ENCODE peak calls at places on chromosomes 2 and 18, in seven cellular contexts. One of them, this sample, is unnamed.

GRCh38 chr2:98118161-98118560 is 31.2 kb downstream of the VWA3B start:
- DNase-seq in effector memory CD4-positive, alpha-beta T cell: no peak
- DNase-seq in lower lobe of right lung: no peak
- DNase-seq in keratinocyte: no peak
- DNase-seq in body of pancreas: no peak
- DNase-seq in fibroblast of lung: no peak
- DNase-seq in mammary epithelial cell: peak; percentile 50
- DNase-seq in this sample: no peak

GRCh38 chr18:49050462-49050861 is 99.7 kb upstream of the SMAD7 start:
- DNase-seq in lower lobe of right lung: no peak
- DNase-seq in fibroblast of lung: no peak
- DNase-seq in mammary epithelial cell: no peak
- DNase-seq in keratinocyte: no peak
- DNase-seq in effector memory CD4-positive, alpha-beta T cell: no peak
- DNase-seq in body of pancreas: no peak
- DNase-seq in this sample: no peak

GRCh38 chr2:46849741-46850474 is 65.7 kb downstream of the MCFD2 start:
- DNase-seq in lower lobe of right lung: no peak
- DNase-seq in mammary epithelial cell: no peak
- DNase-seq in effector memory CD4-positive, alpha-beta T cell: no peak
- DNase-seq in fibroblast of lung: peak; percentile 96
- DNase-seq in body of pancreas: no peak
- DNase-seq in keratinocyte: no peak
- DNase-seq in this sample: no peak

GRCh38 chr18:12059334-12060181 is 34.1 kb upstream of the ANKRD62 start:
- DNase-seq in body of pancreas: no peak
- DNase-seq in keratinocyte: no peak
- DNase-seq in effector memory CD4-positive, alpha-beta T cell: no peak
- DNase-seq in fibroblast of lung: no peak
- DNase-seq in lower lobe of right lung: no peak
- DNase-seq in mammary epithelial cell: no peak
- DNase-seq in this sample: no peak

GRCh38 chr2:120669121-120669952 is 66.3 kb upstream of the GLI2 start:
- DNase-seq in effector memory CD4-positive, alpha-beta T cell: no peak
- DNase-seq in mammary epithelial cell: no peak
- DNase-seq in fibroblast of lung: peak; percentile 53
- DNase-seq in body of pancreas: no peak
- DNase-seq in keratinocyte: no peak
- DNase-seq in lower lobe of right lung: peak; percentile 60
- DNase-seq in this sample: no peak

GRCh38 chr2:128500136-128500800 is 181.6 kb upstream of the HS6ST1 start:
- DNase-seq in keratinocyte: no peak
- DNase-seq in effector memory CD4-positive, alpha-beta T cell: no peak
- DNase-seq in body of pancreas: no peak
- DNase-seq in fibroblast of lung: no peak
- DNase-seq in lower lobe of right lung: no peak
- DNase-seq in mammary epithelial cell: no peak
- DNase-seq in this sample: no peak

GRCh38 chr2:162177301-162177700 is 25.3 kb upstream of the GCG start:
- DNase-seq in body of pancreas: no peak
- DNase-seq in lower lobe of right lung: no peak
- DNase-seq in effector memory CD4-positive, alpha-beta T cell: no peak
- DNase-seq in keratinocyte: no peak
- DNase-seq in mammary epithelial cell: no peak
- DNase-seq in fibroblast of lung: no peak
- DNase-seq in this sample: no peak

GRCh38 chr18:50429207-50429948 is 54.5 kb downstream of the SKA1 start:
- DNase-seq in lower lobe of right lung: no peak
- DNase-seq in keratinocyte: no peak
- DNase-seq in body of pancreas: peak; percentile 25
- DNase-seq in effector memory CD4-positive, alpha-beta T cell: no peak
- DNase-seq in mammary epithelial cell: no peak
- DNase-seq in fibroblast of lung: peak; percentile 45
- DNase-seq in this sample: no peak

GRCh38 chr2:216302981-216303676 is 69.2 kb downstream of the MARCHF4 start:
- DNase-seq in mammary epithelial cell: no peak
- DNase-seq in lower lobe of right lung: no peak
- DNase-seq in keratinocyte: no peak
- DNase-seq in fibroblast of lung: no peak
- DNase-seq in effector memory CD4-positive, alpha-beta T cell: no peak
- DNase-seq in body of pancreas: no peak
- DNase-seq in this sample: no peak

GRCh38 chr2:236344446-236344845 is 80.2 kb upstream of the ASB18 start:
- DNase-seq in effector memory CD4-positive, alpha-beta T cell: no peak
- DNase-seq in fibroblast of lung: no peak
- DNase-seq in keratinocyte: no peak
- DNase-seq in lower lobe of right lung: no peak
- DNase-seq in mammary epithelial cell: no peak
- DNase-seq in body of pancreas: no peak
- DNase-seq in this sample: no peak

DNA sequence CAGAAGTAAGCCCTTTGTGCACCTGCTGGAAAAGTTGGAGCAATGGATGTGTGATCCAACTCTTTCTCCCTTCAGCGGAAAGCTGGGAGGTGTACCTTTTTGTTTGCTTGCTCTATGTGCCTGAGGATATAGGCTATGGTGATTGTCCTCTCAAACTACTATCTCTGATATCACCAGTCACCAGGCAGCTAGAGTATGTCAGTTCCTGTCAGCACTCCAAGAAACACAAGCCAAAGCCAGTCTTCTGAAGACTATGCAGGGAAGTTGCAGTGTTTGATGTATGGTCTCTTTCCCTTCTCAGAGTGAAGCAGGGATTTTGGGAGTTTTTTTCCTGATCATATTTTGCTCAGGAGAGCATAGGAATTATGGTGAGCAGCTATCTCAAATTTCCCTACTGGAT is 146.4 kb downstream of the PTH2R start:
- DNase-seq in fibroblast of lung: no peak
- DNase-seq in body of pancreas: no peak
- DNase-seq in lower lobe of right lung: no peak
- DNase-seq in keratinocyte: no peak
- DNase-seq in mammary epithelial cell: no peak
- DNase-seq in effector memory CD4-positive, alpha-beta T cell: no peak
- DNase-seq in this sample: no peak
- H3K9me3 ChIP-seq in fibroblast of lung: no peaks in the 10 kb centered on the region
- H3K9me3 ChIP-seq in body of pancreas: no peaks in the 10 kb centered on the region
- H3K9me3 ChIP-seq in lower lobe of right lung: no peaks in the 10 kb centered on the region
- H3K9me3 ChIP-seq in keratinocyte: no peaks in the 10 kb centered on the region
- H3K9me3 ChIP-seq in mammary epithelial cell: no peaks in the 10 kb centered on the region
- H3K9me3 ChIP-seq in effector memory CD4-positive, alpha-beta T cell: no peaks in the 10 kb centered on the region
- H3K9me3 ChIP-seq in this sample: no peaks in the 10 kb centered on the region

DNA sequence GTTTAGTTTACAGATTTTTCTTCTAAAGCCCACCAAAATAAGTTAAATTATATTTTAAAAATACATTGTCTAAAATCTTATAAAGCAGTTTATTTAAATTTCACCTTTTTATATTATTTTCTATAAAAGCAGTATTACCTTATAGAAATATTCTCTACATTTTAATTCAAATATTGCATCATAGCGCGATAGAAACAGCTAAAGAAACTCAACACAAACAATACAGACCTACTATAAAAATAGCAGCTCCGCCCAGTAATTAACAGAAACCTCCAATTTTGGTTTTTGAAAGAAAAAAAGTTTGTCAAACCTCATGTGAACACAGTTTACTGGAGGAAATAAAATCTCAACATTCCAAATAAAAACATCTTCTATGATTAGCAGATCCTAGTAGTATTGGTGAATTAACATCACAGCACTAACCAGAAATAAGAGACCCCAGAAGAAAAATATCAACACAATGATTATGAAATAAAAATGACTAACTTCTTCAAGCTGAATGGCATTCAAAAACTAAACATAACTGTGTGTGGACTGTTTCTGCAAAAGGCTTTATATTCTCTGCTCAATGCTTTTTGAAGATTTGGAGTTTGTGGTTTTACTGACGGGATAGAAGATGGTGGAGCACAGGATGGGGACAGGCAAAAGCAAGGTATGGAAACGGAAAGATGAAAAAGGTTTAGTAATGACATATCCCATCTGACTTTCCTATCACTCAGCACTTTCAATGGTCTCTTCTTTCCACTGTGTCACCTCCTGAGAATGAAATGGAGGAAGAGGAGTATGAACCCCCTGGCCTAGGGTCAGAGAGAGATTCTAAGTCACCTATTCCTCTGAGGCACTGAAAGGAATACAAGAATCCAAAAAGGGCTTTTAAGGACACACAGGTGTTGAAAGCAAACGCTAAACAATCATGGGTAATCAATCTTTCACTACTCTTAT is 17.5 kb downstream of the MAP4K3 start:
- DNase-seq in body of pancreas: no peak
- DNase-seq in mammary epithelial cell: no peak
- DNase-seq in fibroblast of lung: peak; percentile 72
- DNase-seq in effector memory CD4-positive, alpha-beta T cell: no peak
- DNase-seq in lower lobe of right lung: no peak
- DNase-seq in keratinocyte: no peak
- DNase-seq in this sample: no peak
- H3K4me3 ChIP-seq in body of pancreas: no peak overlapping the region
- H3K4me3 ChIP-seq in mammary epithelial cell: no peak overlapping the region
- H3K4me3 ChIP-seq in fibroblast of lung: peak overlapping the region; percentile 16
- H3K4me3 ChIP-seq in effector memory CD4-positive, alpha-beta T cell: no peak overlapping the region
- H3K4me3 ChIP-seq in lower lobe of right lung: no peak overlapping the region
- H3K4me3 ChIP-seq in keratinocyte: no peak overlapping the region
- H3K4me3 ChIP-seq in this sample: peak overlapping the region; percentile 1

GRCh38 chr2:239064253-239064652 is 216.4 kb downstream of the TWIST2 start:
- DNase-seq in effector memory CD4-positive, alpha-beta T cell: no peak
- DNase-seq in keratinocyte: no peak
- DNase-seq in lower lobe of right lung: no peak
- DNase-seq in body of pancreas: no peak
- DNase-seq in fibroblast of lung: no peak
- DNase-seq in mammary epithelial cell: no peak
- DNase-seq in this sample: no peak
- H3K27me3 ChIP-seq in effector memory CD4-positive, alpha-beta T cell: no peaks in the 10 kb centered on the region
- H3K27me3 ChIP-seq in keratinocyte: no peaks in the 10 kb centered on the region
- H3K27me3 ChIP-seq in lower lobe of right lung: no peaks in the 10 kb centered on the region
- H3K27me3 ChIP-seq in body of pancreas: no peaks in the 10 kb centered on the region
- H3K27me3 ChIP-seq in fibroblast of lung: no peaks in the 10 kb centered on the region
- H3K27me3 ChIP-seq in mammary epithelial cell: no peaks in the 10 kb centered on the region
- H3K27me3 ChIP-seq in this sample: no peaks in the 10 kb centered on the region

GRCh38 chr2:63301481-63301880 is 250.9 kb downstream of the OTX1 start:
- DNase-seq in keratinocyte: no peak
- DNase-seq in fibroblast of lung: no peak
- DNase-seq in body of pancreas: no peak
- DNase-seq in effector memory CD4-positive, alpha-beta T cell: no peak
- DNase-seq in lower lobe of right lung: no peak
- DNase-seq in mammary epithelial cell: no peak
- DNase-seq in this sample: no peak

GRCh38 chr2:63300835-63301234 is 250.2 kb downstream of the OTX1 start:
- DNase-seq in body of pancreas: no peak
- DNase-seq in fibroblast of lung: no peak
- DNase-seq in lower lobe of right lung: no peak
- DNase-seq in keratinocyte: no peak
- DNase-seq in effector memory CD4-positive, alpha-beta T cell: no peak
- DNase-seq in mammary epithelial cell: no peak
- DNase-seq in this sample: no peak
- H3K9me3 ChIP-seq in body of pancreas: no peaks in the 10 kb centered on the region
- H3K9me3 ChIP-seq in fibroblast of lung: no peaks in the 10 kb centered on the region
- H3K9me3 ChIP-seq in lower lobe of right lung: peaks cover 52% of the 10 kb centered on the region
- H3K9me3 ChIP-seq in keratinocyte: peaks cover 7% of the 10 kb centered on the region
- H3K9me3 ChIP-seq in effector memory CD4-positive, alpha-beta T cell: peaks cover 29% of the 10 kb centered on the region
- H3K9me3 ChIP-seq in mammary epithelial cell: peaks cover 16% of the 10 kb centered on the region
- H3K9me3 ChIP-seq in this sample: peaks cover 6% of the 10 kb centered on the region

DNA sequence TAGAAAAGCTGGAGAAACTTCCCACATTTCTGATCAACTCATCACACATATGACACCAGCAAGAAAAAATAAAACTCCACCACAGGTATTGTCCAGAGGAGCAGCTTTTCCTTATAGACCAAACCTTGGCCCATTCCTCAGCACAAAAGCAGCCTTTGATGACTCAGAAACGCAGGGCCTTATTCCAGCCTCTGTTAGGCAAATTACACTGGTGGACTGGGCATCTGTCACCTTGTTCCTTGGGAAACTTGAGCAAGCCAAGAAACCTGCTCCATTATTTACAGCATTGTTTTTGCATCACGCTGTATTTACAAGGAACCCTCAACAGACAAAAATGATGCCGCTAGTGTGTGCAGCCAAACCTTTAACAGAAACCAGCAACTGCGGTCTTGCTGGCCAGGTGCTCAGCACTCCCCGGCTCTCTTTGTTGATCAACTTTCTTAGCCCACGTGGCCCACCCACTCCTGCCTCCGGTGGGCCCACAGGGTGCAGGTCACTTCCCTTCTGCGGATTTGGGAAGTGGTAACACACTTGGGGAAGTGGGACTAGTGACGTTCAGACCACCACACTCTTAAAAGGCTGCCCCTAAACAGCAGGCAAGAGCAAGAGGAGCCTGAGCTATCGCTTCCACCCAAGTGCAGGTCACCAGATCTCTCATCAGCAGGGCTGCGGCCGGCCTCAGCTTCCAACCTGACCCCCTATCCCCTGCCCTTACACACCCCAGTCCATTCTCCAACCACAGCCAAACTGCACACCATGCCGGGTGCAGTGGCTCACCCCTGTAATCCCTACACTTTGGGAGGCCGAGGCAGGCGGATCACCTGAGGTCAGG is 1.5 kb downstream of the AP1S3 start:
- DNase-seq in body of pancreas: no peak
- DNase-seq in fibroblast of lung: no peak
- DNase-seq in lower lobe of right lung: peak; percentile 49
- DNase-seq in mammary epithelial cell: peak; percentile 73
- DNase-seq in effector memory CD4-positive, alpha-beta T cell: no peak
- DNase-seq in keratinocyte: no peak
- DNase-seq in this sample: peak; percentile 32
- H3K4me3 ChIP-seq in body of pancreas: no peak overlapping the region
- H3K4me3 ChIP-seq in fibroblast of lung: no peak overlapping the region
- H3K4me3 ChIP-seq in lower lobe of right lung: no peak overlapping the region
- H3K4me3 ChIP-seq in mammary epithelial cell: peak overlapping the region; percentile 76
- H3K4me3 ChIP-seq in effector memory CD4-positive, alpha-beta T cell: no peak overlapping the region
- H3K4me3 ChIP-seq in keratinocyte: peak overlapping the region; percentile 65
- H3K4me3 ChIP-seq in this sample: peak overlapping the region; percentile 64